ENCODE peak calls at places on chromosomes 2 and 18, in five cellular contexts. J is mesenchymal stem cell, R is heart right ventricle, Q is fibroblast of lung, V is Panc1. T is an unnamed sample.
A peak's percentile ranks its signal among the peaks of the same experiment; 100 is the strongest.

GRCh38 chr2:226466124-226466523 is 333.5 kb downstream of the IRS1 start:
- DNase-seq in J (no peak), R (no peak), Q (no peak), V (no peak), T (no peak)

GRCh38 chr2:113977660-113978523 is 88.0 kb downstream of the ACTR3 start:
- DNase-seq in J (peak; percentile 60), R (no peak), Q (peak; percentile 79), V (no peak), T (no peak)

GRCh38 chr2:239870276-239870675 is 154.9 kb downstream of the NDUFA10 start:
- DNase-seq in J (no peak), R (no peak), Q (no peak), V (no peak), T (no peak)

GRCh38 chr2:225122007-225122406 is 79.7 kb upstream of the DOCK10 start:
- DNase-seq in J (no peak), R (no peak), Q (no peak), V (no peak), T (no peak)

GRCh38 chr2:9617749-9618148 is 13.0 kb downstream of the YWHAQ start:
- DNase-seq in J (no peak), R (no peak), Q (peak; percentile 49), V (no peak), T (no peak)

GRCh38 chr2:10659898-10660568 is 29.7 kb downstream of the NOL10 start:
- DNase-seq in J (peak; percentile 78), R (peak; percentile 37), Q (peak; percentile 93), V (no peak), T (peak; percentile 9)

GRCh38 chr18:22977847-22978701 is 44.9 kb downstream of the RBBP8 start:
- DNase-seq in J (peak; percentile 80), R (no peak), Q (peak; percentile 94), V (peak; percentile 43), T (no peak)

GRCh38 chr2:215635788-215636139 is 199.9 kb upstream of the FN1 start:
- DNase-seq in J (peak; percentile 53), R (no peak), Q (peak; percentile 83), V (no peak), T (no peak)

GRCh38 chr18:48430162-48430561 is 21.0 kb upstream of the ZBTB7C start:
- DNase-seq in J (no peak), R (no peak), Q (no peak), V (no peak), T (no peak)

GRCh38 chr2:197073701-197074433 is 147.4 kb upstream of the PGAP1 start:
- DNase-seq in J (no peak), R (peak; percentile 77), Q (peak; percentile 72), V (no peak), T (no peak)

GRCh38 chr18:42053188-42053781 is 98.3 kb downstream of the PIK3C3 start:
- DNase-seq in J (peak; percentile 63), R (peak; percentile 24), Q (peak; percentile 51), V (no peak), T (peak; percentile 9)

GRCh38 chr18:24785019-24785418 is 324.6 kb downstream of the HRH4 start:
- DNase-seq in J (no peak), R (no peak), Q (no peak), V (no peak), T (no peak)

GRCh38 chr18:79910563-79910962 is 40.9 kb downstream of the SLC66A2 start:
- DNase-seq in J (no peak), R (no peak), Q (no peak), V (no peak), T (no peak)

GRCh38 chr2:222076978-222077690 is 221.7 kb downstream of the PAX3 start:
- DNase-seq in J (no peak), R (no peak), Q (peak; percentile 49), V (no peak), T (no peak)

GRCh38 chr2:49367003-49367402 is 212.7 kb upstream of the FSHR start:
- DNase-seq in J (no peak), R (no peak), Q (no peak), V (no peak), T (no peak)

GRCh38 chr2:163753721-163754120 is 17.9 kb upstream of the FIGN start:
- DNase-seq in J (no peak), R (no peak), Q (peak; percentile 67), V (no peak), T (no peak)

GRCh38 chr2:181682026-181682789 is 1.9 kb upstream of the NEUROD1 start:
- DNase-seq in J (no peak), R (no peak), Q (no peak), V (no peak), T (no peak)
- H3K27me3 ChIP-seq in J (peaks cover 97% of the 10 kb centered on the region), R (peaks cover 98% of the 10 kb centered on the region), Q (peaks cover 82% of the 10 kb centered on the region), V (peaks cover 14% of the 10 kb centered on the region), T (peaks cover 74% of the 10 kb centered on the region)

GRCh38 chr2:240988146-240988545 is 10.3 kb upstream of the SNED1 start:
- DNase-seq in J (peak; percentile 40), R (no peak), Q (peak; percentile 19), V (no peak), T (no peak)

GRCh38 chr2:240990726-240991377 is 7.6 kb upstream of the SNED1 start:
- DNase-seq in J (no peak), R (no peak), Q (no peak), V (no peak), T (no peak)

GRCh38 chr2:240990266-240990529 is 8.2 kb upstream of the SNED1 start:
- DNase-seq in J (no peak), R (no peak), Q (no peak), V (no peak), T (no peak)

GRCh38 chr2:240988571-240989271 is 9.7 kb upstream of the SNED1 start:
- DNase-seq in J (no peak), R (no peak), Q (no peak), V (no peak), T (no peak)

GRCh38 chr2:240989451-240990265 is 8.8 kb upstream of the SNED1 start:
- DNase-seq in J (peak; percentile 44), R (no peak), Q (peak; percentile 23), V (peak; percentile 20), T (no peak)
- H3K27me3 ChIP-seq in J (no peaks in the 10 kb centered on the region), R (no peaks in the 10 kb centered on the region), Q (no peaks in the 10 kb centered on the region), V (no peaks in the 10 kb centered on the region), T (no peaks in the 10 kb centered on the region)

DNA sequence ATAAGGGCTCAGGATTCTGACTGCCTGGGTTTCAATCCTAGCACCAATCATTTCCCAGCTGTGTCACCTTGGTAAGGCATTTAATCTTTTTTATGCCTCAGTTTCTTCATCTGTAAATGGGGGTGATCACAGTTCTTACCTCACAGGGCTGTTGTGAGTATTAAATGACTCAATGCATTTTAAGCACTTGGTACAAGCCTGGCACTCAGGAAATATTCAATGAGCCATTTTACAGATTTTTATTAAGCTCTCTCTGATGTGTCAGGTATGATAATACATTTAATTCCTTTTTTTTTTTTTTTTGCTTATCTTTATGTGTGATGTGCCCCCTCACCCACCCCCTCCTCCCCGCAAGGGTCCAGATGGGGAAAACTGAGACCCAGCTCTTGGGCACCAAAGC is 12.0 kb downstream of the SPEG start:
- DNase-seq in J (no peak), R (no peak), Q (no peak), V (no peak), T (no peak)
- H3K27me3 ChIP-seq in J (no peaks in the 10 kb centered on the region), R (peaks cover 45% of the 10 kb centered on the region), Q (no peaks in the 10 kb centered on the region), V (no peaks in the 10 kb centered on the region), T (peaks cover 1% of the 10 kb centered on the region)

GRCh38 chr18:32021756-32022564 is 3.3 kb downstream of the RNF125 start:
- DNase-seq in J (no peak), R (no peak), Q (no peak), V (no peak), T (no peak)

GRCh38 chr18:32026491-32027086 is 8.0 kb downstream of the RNF125 start:
- DNase-seq in J (no peak), R (no peak), Q (no peak), V (no peak), T (no peak)

GRCh38 chr18:32029558-32029957 is 10.9 kb downstream of the RNF125 start:
- DNase-seq in J (no peak), R (no peak), Q (no peak), V (no peak), T (no peak)

GRCh38 chr18:32025744-32026143 is 7.1 kb downstream of the RNF125 start:
- DNase-seq in J (no peak), R (no peak), Q (no peak), V (no peak), T (no peak)
- H3K27me3 ChIP-seq in J (no peaks in the 10 kb centered on the region), R (no peaks in the 10 kb centered on the region), Q (no peaks in the 10 kb centered on the region), V (no peaks in the 10 kb centered on the region), T (no peaks in the 10 kb centered on the region)